ENCODE peak calls at places on chromosomes 2 and 18, in six cellular contexts. D, U, Z, P, S and L are unnamed samples.

GRCh38 chr18:54712315-54712714 is 116.0 kb upstream of the RAB27B start:
- ATAC-seq in D (no peak), U (peak; percentile 34), Z (no peak), P (no peak), S (no peak), L (no peak)

GRCh38 chr2:39629646-39630045 is 36.1 kb upstream of the TMEM178A start:
- ATAC-seq in D (no peak), U (no peak), Z (no peak), P (no peak), S (no peak), L (no peak)

GRCh38 chr2:229675569-229675968 is 38.8 kb downstream of the DNER start:
- ATAC-seq in D (no peak), U (peak; percentile 6), Z (no peak), P (no peak), S (no peak), L (no peak)

GRCh38 chr2:49241991-49242390 is 87.7 kb upstream of the FSHR start:
- ATAC-seq in D (no peak), U (no peak), Z (no peak), P (no peak), S (no peak), L (no peak)

GRCh38 chr2:3348771-3349170 is 28.8 kb downstream of the EIPR1 start:
- ATAC-seq in D (peak; percentile 18), U (no peak), Z (no peak), P (no peak), S (no peak), L (no peak)

GRCh38 chr2:30422437-30422805 is 24.6 kb upstream of the LCLAT1 start:
- ATAC-seq in D (no peak), U (peak; percentile 70), Z (peak; percentile 65), P (peak; percentile 96), S (peak; percentile 80), L (peak; percentile 34)

GRCh38 chr2:176768185-176768584 is 444.4 kb upstream of the HNRNPA3 start:
- ATAC-seq in D (no peak), U (no peak), Z (no peak), P (no peak), S (no peak), L (no peak)

GRCh38 chr2:196758474-196759377 is 40.8 kb downstream of the GTF3C3 start:
- ATAC-seq in D (peak; percentile 49), U (peak; percentile 50), Z (peak; percentile 54), P (no peak), S (no peak), L (no peak)

GRCh38 chr2:44075536-44075935 is 79.7 kb upstream of the LRPPRC start:
- ATAC-seq in D (no peak), U (peak; percentile 24), Z (peak; percentile 58), P (no peak), S (no peak), L (peak; percentile 63)

GRCh38 chr2:112906276-112906675 is 4.7 kb upstream of the IL37 start:
- ATAC-seq in D (no peak), U (no peak), Z (no peak), P (peak; percentile 32), S (no peak), L (no peak)

GRCh38 chr2:109098251-109098920 is 30.6 kb upstream of the SH3RF3 start:
- ATAC-seq in D (no peak), U (no peak), Z (no peak), P (no peak), S (no peak), L (no peak)

GRCh38 chr18:58748899-58749595 is 77.8 kb downstream of the MALT1 start:
- ATAC-seq in D (no peak), U (no peak), Z (no peak), P (peak; percentile 40), S (no peak), L (no peak)

GRCh38 chr2:224278531-224278930 is 123.4 kb downstream of the FAM124B start:
- ATAC-seq in D (no peak), U (no peak), Z (no peak), P (no peak), S (no peak), L (no peak)

GRCh38 chr2:225027061-225027762 is 15.1 kb downstream of the DOCK10 start:
- ATAC-seq in D (no peak), U (peak; percentile 30), Z (peak; percentile 25), P (peak; percentile 25), S (no peak), L (no peak)

GRCh38 chr2:134582547-134582899 is 136.3 kb downstream of the TMEM163 start:
- ATAC-seq in D (peak; percentile 32), U (no peak), Z (peak; percentile 27), P (no peak), S (no peak), L (no peak)

GRCh38 chr2:107811982-107812381 is 14.7 kb upstream of the RGPD4 start:
- ATAC-seq in D (no peak), U (no peak), Z (no peak), P (no peak), S (no peak), L (no peak)

GRCh38 chr2:230412369-230412706 is 3.7 kb upstream of the SP100 start:
- ATAC-seq in D (peak; percentile 9), U (peak; percentile 11), Z (peak; percentile 4), P (peak; percentile 1), S (peak; percentile 7), L (no peak)

GRCh38 chr18:37611623-37612279 is 46.2 kb upstream of the CELF4 start:
- ATAC-seq in D (no peak), U (no peak), Z (peak; percentile 39), P (no peak), S (no peak), L (no peak)

GRCh38 chr2:142010871-142011270 is 119.9 kb downstream of the LRP1B start:
- ATAC-seq in D (no peak), U (no peak), Z (no peak), P (no peak), S (no peak), L (no peak)

GRCh38 chr2:203994735-203995134 is 58.2 kb downstream of the ICOS start:
- ATAC-seq in D (no peak), U (no peak), Z (no peak), P (peak; percentile 44), S (no peak), L (no peak)

GRCh38 chr2:148725569-148725968 is 81.0 kb downstream of the EPC2 start:
- ATAC-seq in D (no peak), U (no peak), Z (no peak), P (peak; percentile 23), S (no peak), L (no peak)

GRCh38 chr2:208250401-208250800 is 4.5 kb downstream of the IDH1 start:
- ATAC-seq in D (no peak), U (no peak), Z (no peak), P (no peak), S (no peak), L (no peak)
- H3K4me1 ChIP-seq in D (peaks cover 73% of the 10 kb centered on the region), U (peaks cover 39% of the 10 kb centered on the region), Z (peaks cover 41% of the 10 kb centered on the region), P (no peaks in the 10 kb centered on the region), S (peaks cover 8% of the 10 kb centered on the region), L (peaks cover 30% of the 10 kb centered on the region)

DNA sequence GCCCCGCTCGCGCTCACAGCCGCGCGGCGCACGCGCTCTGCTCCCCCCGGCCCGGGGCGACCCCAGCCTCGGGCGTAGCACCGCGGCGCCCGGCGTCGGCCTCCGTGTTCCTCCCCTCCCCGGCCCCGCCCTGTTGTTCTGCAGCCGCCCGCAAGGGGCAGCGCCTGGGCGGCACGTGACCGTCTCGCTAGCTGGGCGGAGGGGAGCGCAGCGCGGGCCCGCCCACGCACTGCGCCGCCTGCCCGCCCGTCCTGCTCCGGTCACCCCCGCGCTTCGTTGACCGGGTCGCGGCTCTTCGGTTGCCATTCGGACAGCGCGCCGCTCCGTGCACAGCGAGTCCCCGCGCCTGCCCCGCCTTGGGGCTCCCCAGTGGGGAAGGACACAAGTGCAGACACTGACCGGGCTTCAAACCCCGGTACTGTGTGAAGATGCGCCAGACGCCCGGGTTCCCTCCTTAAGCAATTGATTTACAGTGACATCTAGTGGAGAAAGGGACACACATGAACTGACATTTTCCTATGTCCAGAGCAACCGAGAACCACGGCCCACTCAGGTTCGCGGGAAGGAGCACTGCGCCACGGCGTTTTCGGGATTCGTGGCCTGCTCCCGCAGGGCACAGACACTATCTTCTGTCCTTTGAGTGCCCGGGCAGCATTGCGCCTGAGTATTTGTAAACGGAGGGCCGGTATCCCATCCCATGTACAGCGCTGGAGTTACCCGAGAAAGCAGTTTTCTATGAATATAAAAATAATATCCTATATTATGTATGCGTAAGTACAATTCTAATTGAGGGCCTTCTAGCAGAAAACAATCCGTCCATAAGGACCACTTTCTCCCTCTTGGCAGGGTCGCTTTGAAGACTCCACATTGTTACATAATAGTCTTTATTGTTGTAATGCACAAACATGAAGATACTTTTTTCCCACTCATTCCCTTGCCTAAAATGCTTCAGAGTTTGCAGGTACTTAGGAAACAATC is 560 bp upstream of the REV1 start:
- ATAC-seq in D (peak; percentile 86), U (peak; percentile 88), Z (peak; percentile 96), P (peak; percentile 89), S (peak; percentile 89), L (peak; percentile 93)
- TF ChIP-seq EP300 in D (peak; percentile 23), U (no peak), Z (no peak), P (no peak), S (no peak), L (no peak)

GRCh38 chr2:171139860-171140259 is 20.8 kb downstream of the TLK1 start:
- ATAC-seq in D (peak; percentile 17), U (no peak), Z (no peak), P (no peak), S (peak; percentile 69), L (no peak)
- H3K4me1 ChIP-seq in D (peaks cover 82% of the 10 kb centered on the region), U (peaks cover 50% of the 10 kb centered on the region), Z (peaks cover 38% of the 10 kb centered on the region), P (peaks cover 36% of the 10 kb centered on the region), S (peaks cover 52% of the 10 kb centered on the region), L (peaks cover under 1% of the 10 kb centered on the region)

GRCh38 chr18:44725300-44726096 is 44.8 kb downstream of the SETBP1 start:
- ATAC-seq in D (no peak), U (peak; percentile 39), Z (peak; percentile 72), P (peak; percentile 73), S (peak; percentile 86), L (peak; percentile 80)
- TF ChIP-seq EP300 in D (no peak), U (no peak), Z (no peak), P (peak; percentile 89), S (no peak), L (no peak)

DNA sequence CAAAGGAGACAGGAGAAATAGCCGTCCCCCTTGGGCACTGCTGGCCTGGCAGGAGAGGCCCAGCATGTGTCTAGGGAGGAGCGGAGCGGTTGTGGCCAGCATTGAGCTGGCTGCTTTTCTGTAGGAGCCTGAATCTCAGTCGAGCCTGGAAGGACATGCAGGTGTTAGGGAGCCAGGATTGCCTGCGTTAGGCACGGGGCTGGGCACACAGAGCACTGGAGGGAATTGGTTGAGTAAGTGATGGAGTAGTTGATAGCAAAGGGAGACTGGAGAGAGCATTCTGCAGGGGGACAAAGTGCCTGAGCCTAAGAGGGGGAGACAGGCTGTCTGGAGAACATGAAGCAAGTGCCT is 22.8 kb downstream of the ASAP2 start:
- ATAC-seq in D (no peak), U (no peak), Z (no peak), P (no peak), S (no peak), L (no peak)
- H3K4me1 ChIP-seq in D (peaks cover 66% of the 10 kb centered on the region), U (peaks cover 54% of the 10 kb centered on the region), Z (peaks cover 81% of the 10 kb centered on the region), P (no peaks in the 10 kb centered on the region), S (peaks cover 11% of the 10 kb centered on the region), L (peaks cover 36% of the 10 kb centered on the region)

GRCh38 chr2:106284255-106284654 is 90.2 kb upstream of the UXS1 start:
- ATAC-seq in D (peak; percentile 49), U (no peak), Z (no peak), P (no peak), S (no peak), L (no peak)

GRCh38 chr2:106280653-106281202 is 86.6 kb upstream of the UXS1 start:
- ATAC-seq in D (no peak), U (no peak), Z (no peak), P (no peak), S (no peak), L (no peak)

GRCh38 chr2:106282816-106283215 is 88.7 kb upstream of the UXS1 start:
- ATAC-seq in D (peak; percentile 22), U (no peak), Z (no peak), P (no peak), S (no peak), L (no peak)

GRCh38 chr2:106285237-106285829 is 91.2 kb upstream of the UXS1 start:
- ATAC-seq in D (peak; percentile 33), U (no peak), Z (no peak), P (no peak), S (no peak), L (no peak)

GRCh38 chr2:106284691-106285202 is 90.6 kb upstream of the UXS1 start:
- ATAC-seq in D (peak; percentile 1), U (peak; percentile 19), Z (peak; percentile 17), P (no peak), S (no peak), L (no peak)
- TF ChIP-seq EP300 in D (no peak), U (no peak), Z (no peak), P (no peak), S (no peak), L (no peak)